ENCODE peak calls at places on chromosomes 5 and 9, in nine cellular contexts. Y, B, Z, C, K, T, M, E and J are unnamed samples.

GRCh38 chr9:89177401-89178161 is 1.0 kb downstream of the SHC3 start:
- DNase-seq in Y (peak), B (no peak), Z (no peak), C (peak), K (no peak), T (peak), M (no peak), E (peak), J (no peak)

GRCh38 chr9:126607086-126607485 is 6.6 kb upstream of the LMX1B start:
- DNase-seq in Y (no peak), B (no peak), Z (no peak), C (no peak), K (no peak), T (no peak), M (no peak), E (no peak), J (no peak)

GRCh38 chr5:43161244-43161643 is 30.8 kb upstream of the NIM1K start:
- DNase-seq in Y (no peak), B (no peak), Z (no peak), C (no peak), K (no peak), T (no peak), M (no peak), E (no peak), J (no peak)

GRCh38 chr5:146851133-146851532 is 27.4 kb downstream of the PPP2R2B start:
- DNase-seq in Y (no peak), B (no peak), Z (no peak), C (no peak), K (no peak), T (no peak), M (no peak), E (no peak), J (no peak)

GRCh38 chr9:129201289-129201688 is 23.2 kb upstream of the IER5L start:
- DNase-seq in Y (no peak), B (no peak), Z (no peak), C (no peak), K (no peak), T (no peak), M (no peak), E (no peak), J (no peak)

GRCh38 chr5:669111-669841 is 23.9 kb downstream of the TPPP start:
- DNase-seq in Y (peak), B (peak), Z (peak), C (no peak), K (no peak), T (no peak), M (no peak), E (peak), J (no peak)

GRCh38 chr5:62621280-62621679 is 42.7 kb downstream of the LRRC70 start:
- DNase-seq in Y (peak), B (no peak), Z (no peak), C (no peak), K (no peak), T (no peak), M (no peak), E (no peak), J (no peak)

GRCh38 chr9:71760901-71761300 is 7.4 kb downstream of the CEMIP2 start:
- DNase-seq in Y (peak), B (no peak), Z (no peak), C (no peak), K (no peak), T (no peak), M (no peak), E (no peak), J (no peak)

GRCh38 chr5:89399553-89399952 is 516.6 kb upstream of the MEF2C start:
- DNase-seq in Y (no peak), B (no peak), Z (no peak), C (no peak), K (no peak), T (no peak), M (no peak), E (peak), J (no peak)

GRCh38 chr9:113649054-113649453 is 185.5 kb downstream of the RGS3 start:
- DNase-seq in Y (no peak), B (peak), Z (no peak), C (peak), K (no peak), T (no peak), M (peak), E (peak), J (no peak)

GRCh38 chr9:70259512-70259802 is 679 bp downstream of the SMC5 start:
- DNase-seq in Y (no peak), B (no peak), Z (no peak), C (no peak), K (no peak), T (no peak), M (no peak), E (no peak), J (no peak)

GRCh38 chr5:18305288-18305899 is 671.1 kb downstream of the TAF11L14 start:
- DNase-seq in Y (peak), B (no peak), Z (no peak), C (peak), K (peak), T (peak), M (peak), E (peak), J (no peak)

GRCh38 chr9:132536124-132536523 is 46.3 kb upstream of the BARHL1 start:
- DNase-seq in Y (no peak), B (no peak), Z (no peak), C (no peak), K (no peak), T (no peak), M (no peak), E (no peak), J (no peak)

GRCh38 chr5:59562756-59563389 is 330.7 kb downstream of the PDE4D start:
- DNase-seq in Y (peak), B (peak), Z (no peak), C (peak), K (peak), T (no peak), M (peak), E (peak), J (peak)

GRCh38 chr9:20783057-20784038 is 99.3 kb downstream of the FOCAD start:
- DNase-seq in Y (no peak), B (no peak), Z (no peak), C (peak), K (no peak), T (no peak), M (peak), E (no peak), J (no peak)

GRCh38 chr9:113568481-113569321 is 105.2 kb downstream of the RGS3 start:
- DNase-seq in Y (no peak), B (no peak), Z (no peak), C (no peak), K (no peak), T (no peak), M (peak), E (no peak), J (no peak)

GRCh38 chr5:84376346-84376745 is 8.3 kb downstream of the EDIL3 start:
- DNase-seq in Y (no peak), B (no peak), Z (no peak), C (no peak), K (no peak), T (no peak), M (no peak), E (no peak), J (no peak)

GRCh38 chr5:96431376-96432244 is 1.4 kb downstream of the PCSK1 start:
- DNase-seq in Y (no peak), B (no peak), Z (no peak), C (peak), K (no peak), T (no peak), M (peak), E (peak), J (no peak)

GRCh38 chr5:147874910-147875367 is 3.6 kb upstream of the SCGB3A2 start:
- DNase-seq in Y (no peak), B (no peak), Z (no peak), C (no peak), K (no peak), T (no peak), M (no peak), E (no peak), J (no peak)

GRCh38 chr9:92947268-92948031 is at the start of gene FGD3:
- DNase-seq in Y (peak), B (no peak), Z (peak), C (no peak), K (no peak), T (peak), M (no peak), E (no peak), J (no peak)

GRCh38 chr9:109249615-109250014 is 71.2 kb downstream of the EPB41L4B start:
- DNase-seq in Y (no peak), B (no peak), Z (no peak), C (no peak), K (no peak), T (no peak), M (no peak), E (no peak), J (no peak)

GRCh38 chr5:39178171-39178570 is 41.2 kb downstream of the FYB1 start:
- DNase-seq in Y (no peak), B (no peak), Z (no peak), C (no peak), K (no peak), T (no peak), M (peak), E (peak), J (no peak)

GRCh38 chr5:176816043-176816745 is 5.8 kb downstream of the UNC5A start:
- DNase-seq in Y (no peak), B (no peak), Z (no peak), C (no peak), K (no peak), T (no peak), M (no peak), E (no peak), J (no peak)

GRCh38 chr5:134420326-134420725 is 8.6 kb upstream of the CDKN2AIPNL start:
- DNase-seq in Y (no peak), B (no peak), Z (no peak), C (peak), K (no peak), T (no peak), M (peak), E (no peak), J (no peak)

GRCh38 chr5:157464518-157465171 is 4.6 kb downstream of the NIPAL4 start:
- DNase-seq in Y (no peak), B (peak), Z (no peak), C (peak), K (peak), T (no peak), M (peak), E (peak), J (peak)

GRCh38 chr9:92655896-92656536 is 13.9 kb downstream of the IPPK start:
- DNase-seq in Y (no peak), B (no peak), Z (no peak), C (no peak), K (no peak), T (no peak), M (no peak), E (no peak), J (no peak)

GRCh38 chr5:2729189-2729588 is 22.3 kb downstream of the IRX2 start:
- DNase-seq in Y (no peak), B (no peak), Z (no peak), C (no peak), K (no peak), T (no peak), M (no peak), E (peak), J (no peak)

GRCh38 chr5:179268966-179269693 is 76.1 kb downstream of the ADAMTS2 start:
- DNase-seq in Y (no peak), B (peak), Z (peak), C (no peak), K (no peak), T (no peak), M (no peak), E (peak), J (no peak)

GRCh38 chr5:56455417-56455816 is 222.3 kb upstream of the ANKRD55 start:
- DNase-seq in Y (no peak), B (no peak), Z (no peak), C (no peak), K (no peak), T (no peak), M (no peak), E (no peak), J (no peak)

GRCh38 chr5:126937796-126938195 is 92.6 kb downstream of the MARCHF3 start:
- DNase-seq in Y (no peak), B (no peak), Z (no peak), C (no peak), K (no peak), T (no peak), M (peak), E (peak), J (no peak)

GRCh38 chr5:23648656-23649055 is 141.2 kb downstream of the PRDM9 start:
- DNase-seq in Y (no peak), B (no peak), Z (no peak), C (no peak), K (no peak), T (no peak), M (no peak), E (no peak), J (no peak)

GRCh38 chr5:68270576-68270975 is 55.0 kb downstream of the PIK3R1 start:
- DNase-seq in Y (no peak), B (no peak), Z (no peak), C (no peak), K (no peak), T (no peak), M (no peak), E (no peak), J (no peak)

GRCh38 chr9:94799578-94800264 is 73.2 kb downstream of the AOPEP start:
- DNase-seq in Y (no peak), B (no peak), Z (no peak), C (peak), K (no peak), T (no peak), M (peak), E (peak), J (no peak)

GRCh38 chr5:175652741-175653663 is 4.9 kb upstream of the HRH2 start:
- DNase-seq in Y (no peak), B (peak), Z (no peak), C (no peak), K (no peak), T (no peak), M (no peak), E (no peak), J (no peak)

DNA sequence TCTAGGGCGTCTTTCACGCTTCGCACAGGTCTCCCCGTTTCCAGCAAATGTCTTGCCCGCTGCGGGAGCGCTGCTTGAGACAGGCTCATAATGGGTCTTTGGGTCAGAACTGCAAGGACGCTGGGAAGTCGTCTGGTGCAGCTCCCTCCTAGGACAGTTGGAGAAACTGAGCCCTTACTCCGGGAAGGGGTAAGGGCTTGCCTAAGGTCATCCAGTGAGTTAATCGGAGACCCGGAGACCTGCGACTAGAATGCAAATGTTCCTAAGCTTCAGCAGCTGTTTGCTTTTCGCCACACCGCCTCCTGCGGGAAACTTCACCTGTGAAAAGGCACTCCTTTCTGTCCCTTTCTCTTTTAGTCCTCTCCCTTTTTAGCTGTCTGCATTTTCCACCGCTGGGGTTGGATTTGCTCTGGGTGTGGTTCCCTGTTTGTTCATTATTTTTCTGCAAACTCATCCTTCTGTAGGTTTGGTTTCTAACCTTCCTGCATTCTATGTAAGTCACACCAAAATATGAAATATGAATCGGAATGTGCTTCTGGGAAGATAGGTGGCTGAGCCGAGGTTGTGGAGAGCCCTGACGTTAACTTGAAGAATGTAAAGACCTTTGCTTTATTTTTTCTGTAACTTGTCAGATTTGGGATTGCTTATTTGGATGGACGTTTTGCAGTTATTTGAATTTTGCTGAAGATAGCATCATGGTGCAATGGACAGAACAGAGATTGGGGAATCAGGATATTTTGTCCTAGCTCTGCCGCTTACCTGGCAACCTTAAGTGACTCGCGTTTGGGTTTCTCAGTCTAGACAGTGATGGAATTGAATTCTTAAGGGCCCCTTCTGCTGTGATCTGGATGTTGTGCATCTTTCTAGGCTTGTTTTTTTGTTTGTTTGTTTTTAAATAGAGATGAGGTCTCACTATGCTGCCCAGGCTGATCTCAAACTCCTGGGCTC is 909 bp downstream of the SLC36A1 start:
- DNase-seq in Y (peak), B (peak), Z (no peak), C (no peak), K (no peak), T (peak), M (no peak), E (peak), J (no peak)
- TF ChIP-seq CTCF in Y (peak), B (no peak), Z (no peak), C (peak), K (peak), T (peak), M (no peak), E (no peak), J (peak)

DNA sequence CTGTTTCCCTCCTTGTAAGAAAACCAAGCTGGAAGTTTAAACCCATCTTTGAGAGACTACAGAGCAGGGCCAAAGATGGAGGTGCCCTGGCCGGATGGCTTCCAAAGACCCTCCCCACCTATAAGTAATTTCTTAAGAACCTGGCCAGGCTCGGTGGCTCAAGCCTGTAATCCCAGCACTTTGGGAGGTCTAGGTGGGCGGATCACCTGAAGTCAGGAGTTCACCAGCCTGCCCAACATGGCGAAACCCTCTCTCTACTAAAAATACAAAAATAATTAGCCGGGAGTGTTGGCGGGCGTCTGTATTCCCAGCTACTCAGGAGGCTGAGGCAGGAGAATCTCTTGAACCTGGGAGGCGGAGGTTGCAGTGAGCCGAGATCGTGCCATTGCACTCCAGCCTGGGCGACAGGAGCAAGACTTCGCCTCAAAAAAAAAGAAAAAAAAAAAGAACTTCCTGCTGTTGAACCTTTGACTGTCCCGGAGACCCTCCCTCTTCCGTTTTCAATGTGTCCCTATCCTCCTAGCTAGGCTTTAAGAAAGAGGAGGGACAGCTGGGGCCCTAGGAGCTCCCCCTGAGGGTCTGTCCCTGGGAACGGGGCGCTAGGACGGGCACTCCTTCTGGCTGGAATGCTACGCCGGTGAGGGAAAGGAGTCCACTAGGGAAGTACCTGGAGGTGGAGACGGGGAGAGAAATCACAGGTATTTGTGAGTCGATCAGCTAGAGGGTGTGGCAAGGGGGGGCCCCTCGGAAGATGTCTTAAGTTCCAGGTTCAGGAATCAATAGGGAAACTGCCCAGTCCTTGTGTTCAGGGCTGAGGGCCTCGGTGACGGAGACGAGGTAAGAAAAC is 4.8 kb downstream of the SIT1 start:
- DNase-seq in Y (peak), B (peak), Z (no peak), C (peak), K (no peak), T (peak), M (no peak), E (peak), J (no peak)
- TF ChIP-seq CTCF in Y (no peak), B (peak), Z (no peak), C (peak), K (peak), T (peak), M (no peak), E (peak), J (peak)

GRCh38 chr5:139845846-139846681 is 50.5 kb downstream of the PSD2 start:
- DNase-seq in Y (no peak), B (no peak), Z (no peak), C (no peak), K (no peak), T (no peak), M (no peak), E (no peak), J (no peak)

GRCh38 chr5:139849501-139849900 is 53.9 kb downstream of the PSD2 start:
- DNase-seq in Y (no peak), B (no peak), Z (no peak), C (no peak), K (no peak), T (no peak), M (no peak), E (no peak), J (no peak)

GRCh38 chr5:139848508-139849100 is 53.0 kb downstream of the PSD2 start:
- DNase-seq in Y (no peak), B (no peak), Z (no peak), C (no peak), K (no peak), T (no peak), M (no peak), E (no peak), J (no peak)

GRCh38 chr5:139847091-139847490 is 51.5 kb downstream of the PSD2 start:
- DNase-seq in Y (no peak), B (no peak), Z (no peak), C (no peak), K (no peak), T (no peak), M (no peak), E (no peak), J (no peak)

DNA sequence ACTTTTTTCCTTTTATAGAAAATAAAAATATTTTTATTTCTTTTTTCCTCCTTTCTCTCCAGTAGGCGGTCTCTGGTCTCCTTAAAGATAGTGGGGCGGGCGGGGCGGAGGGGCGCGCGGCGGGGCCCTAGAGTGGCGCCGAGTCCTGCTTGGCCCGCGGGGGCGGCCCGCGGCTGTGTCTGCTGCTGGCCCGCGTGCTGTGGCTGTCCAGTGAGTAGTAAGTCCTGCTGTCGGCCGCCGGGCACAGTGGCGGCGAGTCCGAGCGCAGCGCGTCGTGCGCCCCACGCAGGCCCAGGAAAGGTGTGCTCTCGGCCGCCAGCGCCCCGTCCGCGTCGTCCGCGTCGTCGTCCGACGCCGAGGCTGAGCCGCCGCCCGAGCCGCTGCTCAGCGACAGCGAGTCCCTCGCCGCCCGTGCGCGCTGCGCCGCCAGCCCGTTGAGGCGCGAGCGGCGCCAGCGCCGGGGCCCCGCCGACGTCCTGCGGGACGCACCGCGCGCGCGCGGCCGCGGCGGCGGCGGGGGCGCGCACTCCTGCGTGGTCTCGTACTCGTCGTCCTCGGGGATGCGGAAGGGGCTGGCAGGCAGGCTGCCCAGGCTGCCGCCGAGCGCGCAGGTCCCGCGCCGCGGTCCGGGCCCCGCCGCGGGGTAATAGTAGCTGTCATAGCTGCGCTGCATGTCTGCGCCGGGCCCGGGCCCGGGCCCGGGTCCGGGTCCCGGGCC is 52.3 kb downstream of the PSD2 start:
- DNase-seq in Y (peak), B (peak), Z (peak), C (peak), K (no peak), T (peak), M (no peak), E (peak), J (no peak)
- TF ChIP-seq CTCF in Y (no peak), B (peak), Z (peak), C (no peak), K (no peak), T (no peak), M (no peak), E (no peak), J (no peak)

GRCh38 chr5:170508660-170509322 is 5.0 kb downstream of the KCNIP1 start:
- DNase-seq in Y (no peak), B (no peak), Z (no peak), C (no peak), K (no peak), T (no peak), M (no peak), E (no peak), J (no peak)
- TF ChIP-seq CTCF in Y (no peak), B (no peak), Z (peak), C (no peak), K (no peak), T (peak), M (no peak), E (no peak), J (peak)

GRCh38 chr5:33338336-33339110 is 102.2 kb upstream of the TARS1 start:
- DNase-seq in Y (no peak), B (no peak), Z (no peak), C (no peak), K (no peak), T (no peak), M (no peak), E (no peak), J (no peak)
- TF ChIP-seq CTCF in Y (peak), B (no peak), Z (no peak), C (no peak), K (no peak), T (no peak), M (no peak), E (peak), J (peak)